ENCODE peak calls at places on chromosome 20, in five cellular contexts. Q is astrocyte of the spinal cord, A is HFFc6, H is T-helper 9 cell, X is epithelial cell of proximal tubule. B is an unnamed sample.
A peak's percentile ranks its signal among the peaks of the same experiment; 100 is the strongest.

GRCh38 chr20:17654649-17655285 is 27.3 kb downstream of the RRBP1 start:
- DNase-seq in X (no peak), A (no peak), H (peak; percentile 11), Q (peak; percentile 47), B (peak; percentile 54)

GRCh38 chr20:36528176-36528874 is 13.0 kb upstream of the MYL9 start:
- DNase-seq in H (no peak), Q (no peak), A (no peak), X (no peak), B (no peak)

GRCh38 chr20:61185181-61185580 is 66.9 kb upstream of the CDH4 start:
- DNase-seq in A (peak; percentile 14), H (no peak), Q (no peak), X (no peak), B (peak; percentile 11)

GRCh38 chr20:25389381-25389857 is 1.2 kb downstream of the ABHD12 start:
- DNase-seq in A (peak; percentile 40), H (no peak), X (no peak), Q (peak; percentile 50), B (peak; percentile 17)

GRCh38 chr20:54025166-54025835 is 45.1 kb downstream of the BCAS1 start:
- DNase-seq in H (no peak), A (no peak), Q (peak; percentile 69), X (peak; percentile 72), B (no peak)

GRCh38 chr20:54197621-54198604 is 10.0 kb upstream of the PFDN4 start:
- DNase-seq in X (peak; percentile 39), Q (peak; percentile 56), H (no peak), A (peak; percentile 74), B (peak; percentile 64)

GRCh38 chr20:33031531-33031930 is at the start of gene BPIFB6:
- DNase-seq in A (no peak), H (no peak), Q (no peak), X (no peak), B (no peak)

GRCh38 chr20:19950042-19950441 is 67.1 kb upstream of the NAA20 start:
- DNase-seq in H (no peak), A (no peak), X (no peak), Q (no peak), B (no peak)

GRCh38 chr20:63567132-63567381 is 7.0 kb downstream of the HELZ2 start:
- DNase-seq in A (no peak), Q (no peak), X (no peak), H (no peak), B (no peak)

GRCh38 chr20:50625986-50626677 is 65.2 kb downstream of the RIPOR3 start:
- DNase-seq in A (peak; percentile 15), X (no peak), H (no peak), Q (peak; percentile 36), B (peak; percentile 48)

GRCh38 chr20:21209668-21210067 is 83.8 kb downstream of the KIZ start:
- DNase-seq in Q (no peak), X (no peak), H (no peak), A (no peak), B (no peak)

GRCh38 chr20:25129428-25129827 is 47.5 kb upstream of the VSX1 start:
- DNase-seq in Q (no peak), A (no peak), X (no peak), H (no peak), B (no peak)

GRCh38 chr20:22684763-22685443 is 100.5 kb upstream of the FOXA2 start:
- DNase-seq in A (no peak), Q (no peak), H (no peak), X (no peak), B (no peak)

GRCh38 chr20:431012-431904 is 23.2 kb downstream of the RBCK1 start:
- DNase-seq in H (no peak), A (peak; percentile 61), Q (peak; percentile 68), X (no peak), B (peak; percentile 65)

GRCh38 chr20:45041464-45042337 is 59.2 kb downstream of the KCNS1 start:
- DNase-seq in H (no peak), Q (peak; percentile 46), A (peak; percentile 51), X (no peak), B (peak; percentile 57)

GRCh38 chr20:42646250-42646649 is 543.5 kb downstream of the PTPRT start:
- DNase-seq in A (no peak), Q (no peak), H (no peak), X (no peak), B (no peak)

GRCh38 chr20:45470262-45470931 is 844 bp downstream of the WFDC2 start:
- DNase-seq in H (no peak), Q (no peak), A (no peak), X (no peak), B (peak; percentile 10)

GRCh38 chr20:38311100-38311499 is 7.1 kb downstream of the BPI start:
- DNase-seq in X (peak; percentile 56), H (no peak), A (no peak), Q (no peak), B (no peak)

GRCh38 chr20:38833154-38833856 is 27.8 kb downstream of the PPP1R16B start:
- DNase-seq in A (no peak), X (no peak), H (no peak), Q (no peak), B (no peak)

GRCh38 chr20:7926767-7927166 is 13.5 kb downstream of the HAO1 start:
- DNase-seq in A (peak; percentile 25), Q (peak; percentile 54), H (no peak), X (no peak), B (peak; percentile 45)

GRCh38 chr20:11144114-11144513 is 470.3 kb upstream of the JAG1 start:
- DNase-seq in A (peak; percentile 92), X (no peak), Q (peak; percentile 88), H (no peak), B (peak; percentile 90)

GRCh38 chr20:63243604-63244247 is 8.0 kb downstream of the BIRC7 start:
- DNase-seq in Q (no peak), H (no peak), A (no peak), X (no peak), B (no peak)

GRCh38 chr20:57869291-57869950 is 159.6 kb upstream of the PMEPA1 start:
- DNase-seq in A (no peak), Q (no peak), X (no peak), H (no peak), B (no peak)

GRCh38 chr20:25574411-25574810 is 10.9 kb downstream of the NINL start:
- DNase-seq in X (no peak), A (peak; percentile 25), Q (peak; percentile 41), H (no peak), B (peak; percentile 38)

GRCh38 chr20:32893878-32894483 is 35.3 kb downstream of the EFCAB8 start:
- DNase-seq in Q (peak; percentile 3), X (no peak), A (peak; percentile 5), H (no peak), B (no peak)

B was measured in LHCN-M2.